ENCODE peak calls at places on chromosomes 1 and 21, in ten cellular contexts. One of them, this sample, is unnamed.

GRCh38 chr1:202173993-202174392 is 13.6 kb upstream of the PTPN7 start:
- DNase-seq in fibroblast of lung: no peak
- DNase-seq in anterior cingulate cortex: no peak
- DNase-seq in cardiac fibroblast: no peak
- DNase-seq in non-pigmented ciliary epithelial cell: no peak
- DNase-seq in fibroblast of the aortic adventitia: no peak
- DNase-seq in GDM1: no peak
- DNase-seq in naive thymus-derived CD8-positive, alpha-beta T cell: no peak
- DNase-seq in dorsolateral prefrontal cortex: no peak
- DNase-seq in mesothelial cell of epicardium: no peak
- DNase-seq in this sample: no peak

GRCh38 chr1:165408518-165408917 is 36.4 kb downstream of the RXRG start:
- DNase-seq in GDM1: no peak
- DNase-seq in dorsolateral prefrontal cortex: no peak
- DNase-seq in cardiac fibroblast: peak; percentile 46
- DNase-seq in anterior cingulate cortex: no peak
- DNase-seq in non-pigmented ciliary epithelial cell: no peak
- DNase-seq in fibroblast of the aortic adventitia: peak; percentile 49
- DNase-seq in naive thymus-derived CD8-positive, alpha-beta T cell: no peak
- DNase-seq in fibroblast of lung: peak; percentile 6
- DNase-seq in mesothelial cell of epicardium: no peak
- DNase-seq in this sample: no peak

GRCh38 chr1:39788758-39789570 is at the start of gene BMP8B:
- DNase-seq in cardiac fibroblast: no peak
- DNase-seq in naive thymus-derived CD8-positive, alpha-beta T cell: peak; percentile 49
- DNase-seq in non-pigmented ciliary epithelial cell: no peak
- DNase-seq in fibroblast of lung: no peak
- DNase-seq in anterior cingulate cortex: peak; percentile 18
- DNase-seq in dorsolateral prefrontal cortex: peak; percentile 42
- DNase-seq in GDM1: peak; percentile 43
- DNase-seq in mesothelial cell of epicardium: no peak
- DNase-seq in fibroblast of the aortic adventitia: no peak
- DNase-seq in this sample: no peak

GRCh38 chr21:34791776-34792503 is 123.1 kb downstream of the CLIC6 start:
- DNase-seq in non-pigmented ciliary epithelial cell: no peak
- DNase-seq in fibroblast of the aortic adventitia: no peak
- DNase-seq in fibroblast of lung: no peak
- DNase-seq in dorsolateral prefrontal cortex: no peak
- DNase-seq in cardiac fibroblast: no peak
- DNase-seq in mesothelial cell of epicardium: no peak
- DNase-seq in naive thymus-derived CD8-positive, alpha-beta T cell: no peak
- DNase-seq in GDM1: no peak
- DNase-seq in anterior cingulate cortex: no peak
- DNase-seq in this sample: no peak

GRCh38 chr1:106746448-106747085 is 309.9 kb upstream of the PRMT6 start:
- DNase-seq in dorsolateral prefrontal cortex: no peak
- DNase-seq in anterior cingulate cortex: no peak
- DNase-seq in non-pigmented ciliary epithelial cell: no peak
- DNase-seq in fibroblast of lung: peak; percentile 22
- DNase-seq in fibroblast of the aortic adventitia: no peak
- DNase-seq in GDM1: no peak
- DNase-seq in cardiac fibroblast: no peak
- DNase-seq in mesothelial cell of epicardium: no peak
- DNase-seq in naive thymus-derived CD8-positive, alpha-beta T cell: no peak
- DNase-seq in this sample: no peak

GRCh38 chr1:97827887-97828286 is 92.9 kb downstream of the DPYD start:
- DNase-seq in fibroblast of lung: peak; percentile 53
- DNase-seq in anterior cingulate cortex: no peak
- DNase-seq in naive thymus-derived CD8-positive, alpha-beta T cell: no peak
- DNase-seq in GDM1: no peak
- DNase-seq in cardiac fibroblast: no peak
- DNase-seq in mesothelial cell of epicardium: no peak
- DNase-seq in dorsolateral prefrontal cortex: no peak
- DNase-seq in fibroblast of the aortic adventitia: no peak
- DNase-seq in non-pigmented ciliary epithelial cell: no peak
- DNase-seq in this sample: no peak

GRCh38 chr1:3634059-3634800 is 9.4 kb downstream of the TPRG1L start:
- DNase-seq in anterior cingulate cortex: no peak
- DNase-seq in GDM1: no peak
- DNase-seq in mesothelial cell of epicardium: no peak
- DNase-seq in non-pigmented ciliary epithelial cell: no peak
- DNase-seq in naive thymus-derived CD8-positive, alpha-beta T cell: no peak
- DNase-seq in cardiac fibroblast: no peak
- DNase-seq in dorsolateral prefrontal cortex: no peak
- DNase-seq in fibroblast of the aortic adventitia: no peak
- DNase-seq in fibroblast of lung: no peak
- DNase-seq in this sample: no peak

GRCh38 chr1:71881611-71882010 is 400.7 kb downstream of the NEGR1 start:
- DNase-seq in cardiac fibroblast: no peak
- DNase-seq in fibroblast of lung: peak; percentile 71
- DNase-seq in mesothelial cell of epicardium: no peak
- DNase-seq in non-pigmented ciliary epithelial cell: peak; percentile 28
- DNase-seq in GDM1: peak; percentile 68
- DNase-seq in naive thymus-derived CD8-positive, alpha-beta T cell: no peak
- DNase-seq in anterior cingulate cortex: no peak
- DNase-seq in dorsolateral prefrontal cortex: no peak
- DNase-seq in fibroblast of the aortic adventitia: peak; percentile 25
- DNase-seq in this sample: no peak

GRCh38 chr1:72557446-72558049 is 275.2 kb upstream of the NEGR1 start:
- DNase-seq in dorsolateral prefrontal cortex: no peak
- DNase-seq in GDM1: no peak
- DNase-seq in cardiac fibroblast: peak; percentile 59
- DNase-seq in fibroblast of lung: peak; percentile 5
- DNase-seq in non-pigmented ciliary epithelial cell: no peak
- DNase-seq in mesothelial cell of epicardium: no peak
- DNase-seq in fibroblast of the aortic adventitia: peak; percentile 17
- DNase-seq in naive thymus-derived CD8-positive, alpha-beta T cell: no peak
- DNase-seq in anterior cingulate cortex: no peak
- DNase-seq in this sample: peak; percentile 2

GRCh38 chr1:24438423-24438901 is 22.9 kb downstream of the NIPAL3 start:
- DNase-seq in mesothelial cell of epicardium: no peak
- DNase-seq in anterior cingulate cortex: no peak
- DNase-seq in fibroblast of lung: no peak
- DNase-seq in GDM1: no peak
- DNase-seq in cardiac fibroblast: peak; percentile 39
- DNase-seq in dorsolateral prefrontal cortex: peak; percentile 70
- DNase-seq in fibroblast of the aortic adventitia: peak; percentile 62
- DNase-seq in non-pigmented ciliary epithelial cell: no peak
- DNase-seq in naive thymus-derived CD8-positive, alpha-beta T cell: no peak
- DNase-seq in this sample: no peak

GRCh38 chr1:181112071-181112929 is 23.8 kb downstream of the IER5 start:
- DNase-seq in GDM1: no peak
- DNase-seq in anterior cingulate cortex: no peak
- DNase-seq in mesothelial cell of epicardium: no peak
- DNase-seq in fibroblast of the aortic adventitia: peak; percentile 99
- DNase-seq in dorsolateral prefrontal cortex: no peak
- DNase-seq in naive thymus-derived CD8-positive, alpha-beta T cell: no peak
- DNase-seq in non-pigmented ciliary epithelial cell: peak; percentile 95
- DNase-seq in cardiac fibroblast: peak; percentile 100
- DNase-seq in fibroblast of lung: peak; percentile 99
- DNase-seq in this sample: peak; percentile 99

GRCh38 chr1:185531838-185532237 is 202.4 kb upstream of the HMCN1 start:
- DNase-seq in fibroblast of the aortic adventitia: no peak
- DNase-seq in naive thymus-derived CD8-positive, alpha-beta T cell: no peak
- DNase-seq in anterior cingulate cortex: no peak
- DNase-seq in GDM1: no peak
- DNase-seq in fibroblast of lung: no peak
- DNase-seq in dorsolateral prefrontal cortex: no peak
- DNase-seq in cardiac fibroblast: no peak
- DNase-seq in mesothelial cell of epicardium: no peak
- DNase-seq in non-pigmented ciliary epithelial cell: no peak
- DNase-seq in this sample: no peak

GRCh38 chr1:201288765-201289164 is 5.5 kb downstream of the PKP1 start:
- DNase-seq in fibroblast of lung: no peak
- DNase-seq in non-pigmented ciliary epithelial cell: no peak
- DNase-seq in dorsolateral prefrontal cortex: no peak
- DNase-seq in anterior cingulate cortex: no peak
- DNase-seq in fibroblast of the aortic adventitia: no peak
- DNase-seq in GDM1: no peak
- DNase-seq in naive thymus-derived CD8-positive, alpha-beta T cell: no peak
- DNase-seq in mesothelial cell of epicardium: no peak
- DNase-seq in cardiac fibroblast: no peak
- DNase-seq in this sample: no peak

GRCh38 chr1:16926491-16927195 is 4.9 kb downstream of the CROCC start:
- DNase-seq in fibroblast of lung: no peak
- DNase-seq in dorsolateral prefrontal cortex: no peak
- DNase-seq in non-pigmented ciliary epithelial cell: no peak
- DNase-seq in anterior cingulate cortex: peak; percentile 33
- DNase-seq in fibroblast of the aortic adventitia: no peak
- DNase-seq in naive thymus-derived CD8-positive, alpha-beta T cell: no peak
- DNase-seq in mesothelial cell of epicardium: no peak
- DNase-seq in GDM1: no peak
- DNase-seq in cardiac fibroblast: no peak
- DNase-seq in this sample: no peak

GRCh38 chr1:10633416-10633815 is 158.7 kb downstream of the PEX14 start:
- DNase-seq in anterior cingulate cortex: no peak
- DNase-seq in fibroblast of lung: no peak
- DNase-seq in cardiac fibroblast: no peak
- DNase-seq in mesothelial cell of epicardium: no peak
- DNase-seq in fibroblast of the aortic adventitia: no peak
- DNase-seq in naive thymus-derived CD8-positive, alpha-beta T cell: no peak
- DNase-seq in GDM1: no peak
- DNase-seq in non-pigmented ciliary epithelial cell: no peak
- DNase-seq in dorsolateral prefrontal cortex: no peak
- DNase-seq in this sample: no peak

GRCh38 chr1:76095800-76096199 is 21.3 kb downstream of the ST6GALNAC3 start:
- DNase-seq in non-pigmented ciliary epithelial cell: no peak
- DNase-seq in dorsolateral prefrontal cortex: no peak
- DNase-seq in mesothelial cell of epicardium: no peak
- DNase-seq in GDM1: no peak
- DNase-seq in cardiac fibroblast: no peak
- DNase-seq in fibroblast of lung: no peak
- DNase-seq in anterior cingulate cortex: no peak
- DNase-seq in fibroblast of the aortic adventitia: no peak
- DNase-seq in naive thymus-derived CD8-positive, alpha-beta T cell: no peak
- DNase-seq in this sample: no peak

GRCh38 chr1:229207916-229208315 is 63.0 kb upstream of the RAB4A start:
- DNase-seq in cardiac fibroblast: no peak
- DNase-seq in non-pigmented ciliary epithelial cell: no peak
- DNase-seq in GDM1: no peak
- DNase-seq in dorsolateral prefrontal cortex: no peak
- DNase-seq in naive thymus-derived CD8-positive, alpha-beta T cell: no peak
- DNase-seq in fibroblast of the aortic adventitia: no peak
- DNase-seq in mesothelial cell of epicardium: no peak
- DNase-seq in anterior cingulate cortex: no peak
- DNase-seq in fibroblast of lung: no peak
- DNase-seq in this sample: no peak

This sample was measured in skeletal muscle cell.